ENCODE peak calls at places on chromosome 12, in nine cellular contexts. N, A, U, M, O, D, L, J and F are unnamed samples.

GRCh38 chr12:87196329-87196728 is 832.9 kb downstream of the C12orf50 start:
- DNase-seq in N (peak), A (no peak), U (no peak), M (no peak), O (no peak), D (no peak), L (peak), J (no peak), F (no peak)

GRCh38 chr12:86727151-86727550 is 471.0 kb upstream of the MGAT4C start:
- DNase-seq in N (peak), A (peak), U (no peak), M (no peak), O (no peak), D (no peak), L (peak), J (no peak), F (no peak)

GRCh38 chr12:91630118-91630517 is 447.5 kb upstream of the DCN start:
- DNase-seq in N (no peak), A (no peak), U (no peak), M (no peak), O (no peak), D (no peak), L (no peak), J (no peak), F (no peak)

GRCh38 chr12:57896139-57896436 is 45.3 kb upstream of the ATP23 start:
- DNase-seq in N (peak), A (no peak), U (no peak), M (no peak), O (no peak), D (no peak), L (peak), J (peak), F (no peak)

GRCh38 chr12:46617167-46617566 is 208.6 kb downstream of the SLC38A4 start:
- DNase-seq in N (peak), A (no peak), U (no peak), M (no peak), O (peak), D (peak), L (peak), J (peak), F (peak)

GRCh38 chr12:122836027-122836921 is 1.0 kb downstream of the HIP1R start:
- DNase-seq in N (peak), A (no peak), U (peak), M (no peak), O (peak), D (no peak), L (peak), J (no peak), F (no peak)

GRCh38 chr12:52059582-52060497 is 8.6 kb downstream of the NR4A1 start:
- DNase-seq in N (peak), A (no peak), U (peak), M (no peak), O (no peak), D (no peak), L (peak), J (peak), F (no peak)

GRCh38 chr12:24081092-24081529 is 131.6 kb upstream of the SOX5 start:
- DNase-seq in N (no peak), A (no peak), U (no peak), M (no peak), O (no peak), D (no peak), L (no peak), J (no peak), F (no peak)

GRCh38 chr12:52307836-52308806 is 13.1 kb downstream of the KRT83 start:
- DNase-seq in N (peak), A (no peak), U (peak), M (peak), O (peak), D (peak), L (peak), J (peak), F (no peak)

GRCh38 chr12:76080729-76081415 is 3.6 kb downstream of the NAP1L1 start:
- DNase-seq in N (no peak), A (no peak), U (no peak), M (no peak), O (no peak), D (no peak), L (no peak), J (no peak), F (no peak)

GRCh38 chr12:72141381-72141780 is 130.8 kb upstream of the TRHDE start:
- DNase-seq in N (no peak), A (no peak), U (no peak), M (no peak), O (no peak), D (no peak), L (peak), J (no peak), F (no peak)

GRCh38 chr12:75890660-75891059 is 140.9 kb downstream of the PHLDA1 start:
- DNase-seq in N (no peak), A (no peak), U (no peak), M (no peak), O (peak), D (no peak), L (no peak), J (no peak), F (no peak)

GRCh38 chr12:41681898-41682297 is 462.8 kb downstream of the GXYLT1 start:
- DNase-seq in N (no peak), A (no peak), U (no peak), M (no peak), O (no peak), D (no peak), L (no peak), J (no peak), F (no peak)

GRCh38 chr12:25422241-25422640 is 130.8 kb downstream of the LMNTD1 start:
- DNase-seq in N (no peak), A (no peak), U (no peak), M (no peak), O (no peak), D (no peak), L (no peak), J (no peak), F (no peak)

GRCh38 chr12:110549716-110550115 is 33.4 kb downstream of the PPTC7 start:
- DNase-seq in N (no peak), A (no peak), U (no peak), M (no peak), O (no peak), D (no peak), L (no peak), J (no peak), F (no peak)

GRCh38 chr12:67716817-67717216 is 68.3 kb downstream of the DYRK2 start:
- DNase-seq in N (peak), A (no peak), U (no peak), M (no peak), O (no peak), D (no peak), L (no peak), J (no peak), F (no peak)

GRCh38 chr12:131437706-131438210 is 273.1 kb upstream of the SFSWAP start:
- DNase-seq in N (no peak), A (no peak), U (no peak), M (no peak), O (no peak), D (no peak), L (no peak), J (no peak), F (no peak)

GRCh38 chr12:122326597-122326996 is 60.3 kb upstream of the VPS33A start:
- DNase-seq in N (no peak), A (no peak), U (no peak), M (no peak), O (no peak), D (no peak), L (no peak), J (no peak), F (no peak)

GRCh38 chr12:109120095-109120494 is 3.7 kb downstream of the ACACB start:
- DNase-seq in N (no peak), A (no peak), U (no peak), M (no peak), O (no peak), D (no peak), L (no peak), J (no peak), F (no peak)

GRCh38 chr12:92695056-92695455 is 7.7 kb upstream of the PLEKHG7 start:
- DNase-seq in N (no peak), A (no peak), U (no peak), M (no peak), O (no peak), D (no peak), L (no peak), J (no peak), F (no peak)

GRCh38 chr12:44377443-44378160 is 498.5 kb downstream of the NELL2 start:
- DNase-seq in N (no peak), A (no peak), U (no peak), M (no peak), O (no peak), D (no peak), L (no peak), J (no peak), F (no peak)
- H3K4me3 ChIP-seq in N (no peak), A (no peak), U (no peak), M (no peak), O (no peak), D (no peak), L (no peak), J (no peak), F (no peak)

GRCh38 chr12:124658302-124658701 is 90.9 kb upstream of the NCOR2 start:
- DNase-seq in N (no peak), A (no peak), U (no peak), M (no peak), O (no peak), D (no peak), L (no peak), J (no peak), F (no peak)

GRCh38 chr12:124654666-124655316 is 87.4 kb upstream of the NCOR2 start:
- DNase-seq in N (no peak), A (no peak), U (no peak), M (peak), O (peak), D (no peak), L (no peak), J (peak), F (no peak)

GRCh38 chr12:124656947-124657434 is 89.6 kb upstream of the NCOR2 start:
- DNase-seq in N (no peak), A (no peak), U (no peak), M (no peak), O (no peak), D (no peak), L (no peak), J (no peak), F (no peak)

GRCh38 chr12:124655317-124656213 is 88.2 kb upstream of the NCOR2 start:
- DNase-seq in N (peak), A (peak), U (peak), M (peak), O (peak), D (peak), L (peak), J (peak), F (no peak)

GRCh38 chr12:124656214-124656516 is 88.8 kb upstream of the NCOR2 start:
- DNase-seq in N (no peak), A (no peak), U (no peak), M (no peak), O (no peak), D (no peak), L (no peak), J (no peak), F (no peak)
- TF ChIP-seq CTCF in N (peak), A (peak), U (no peak), M (no peak), O (no peak), D (no peak), L (no peak), J (no peak), F (peak)

GRCh38 chr12:50192908-50193307 is 25.7 kb upstream of the CERS5 start:
- DNase-seq in N (peak), A (peak), U (no peak), M (no peak), O (no peak), D (no peak), L (peak), J (no peak), F (no peak)

GRCh38 chr12:50197297-50197727 is 30.1 kb upstream of the CERS5 start:
- DNase-seq in N (peak), A (no peak), U (no peak), M (no peak), O (no peak), D (no peak), L (no peak), J (no peak), F (no peak)

GRCh38 chr12:50198829-50199228 is 31.7 kb upstream of the CERS5 start:
- DNase-seq in N (no peak), A (no peak), U (no peak), M (no peak), O (no peak), D (no peak), L (no peak), J (no peak), F (no peak)

GRCh38 chr12:50195832-50196231 is 28.7 kb upstream of the CERS5 start:
- DNase-seq in N (no peak), A (no peak), U (no peak), M (no peak), O (no peak), D (no peak), L (no peak), J (no peak), F (peak)

DNA sequence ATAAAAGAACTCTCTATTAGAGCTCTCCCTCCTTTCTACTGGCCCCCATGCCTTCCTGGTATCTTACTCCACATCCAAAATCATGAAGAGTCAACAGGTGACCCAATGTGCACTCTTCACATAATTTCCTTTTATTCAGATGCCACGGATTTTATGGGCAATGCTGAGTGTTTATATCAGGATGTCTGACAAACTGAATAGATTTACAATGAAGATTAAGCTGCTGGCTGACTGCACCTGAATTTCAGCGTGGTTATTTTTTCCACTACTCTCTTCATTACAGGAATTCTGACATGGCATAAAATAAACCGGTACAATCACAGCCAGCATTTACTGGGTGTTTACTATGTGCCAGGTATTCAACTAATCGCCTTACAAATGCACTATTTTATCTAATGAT is 29.4 kb upstream of the CERS5 start:
- DNase-seq in N (no peak), A (no peak), U (no peak), M (no peak), O (no peak), D (no peak), L (no peak), J (no peak), F (no peak)
- H3K4me3 ChIP-seq in N (no peak), A (no peak), U (no peak), M (no peak), O (no peak), D (no peak), L (no peak), J (no peak), F (no peak)

GRCh38 chr12:94457331-94457730 is 2.3 kb downstream of the CEP83 start:
- DNase-seq in N (no peak), A (no peak), U (no peak), M (no peak), O (no peak), D (no peak), L (no peak), J (no peak), F (no peak)

GRCh38 chr12:94460594-94460959 is 910 bp upstream of the CEP83 start:
- DNase-seq in N (no peak), A (no peak), U (no peak), M (no peak), O (no peak), D (no peak), L (no peak), J (no peak), F (no peak)

GRCh38 chr12:94458882-94459772 is 540 bp downstream of the CEP83 start:
- DNase-seq in N (peak), A (no peak), U (no peak), M (no peak), O (no peak), D (no peak), L (peak), J (no peak), F (no peak)

GRCh38 chr12:94459773-94460593 is at the start of gene CEP83:
- DNase-seq in N (peak), A (peak), U (peak), M (peak), O (peak), D (peak), L (peak), J (peak), F (peak)
- TF ChIP-seq CTCF in N (no peak), A (no peak), U (no peak), M (no peak), O (no peak), D (no peak), L (no peak), J (no peak), F (no peak)